ENCODE peak calls at places on chromosomes 11 and 22, in nine cellular contexts. One of them, this sample, is unnamed.

GRCh38 chr11:121521145-121522042 is 68.6 kb upstream of the SORL1-AS1 start:
- DNase-seq in tibial nerve: no peak
- DNase-seq in effector memory CD4-positive, alpha-beta T cell: no peak
- DNase-seq in HFF-Myc: no peak
- DNase-seq in BE2C: no peak
- DNase-seq in neuronal stem cell: no peak
- DNase-seq in mesendoderm: no peak
- DNase-seq in CD4-positive, CD25-positive, alpha-beta regulatory T cell: no peak
- DNase-seq in AG10803: no peak
- DNase-seq in this sample: no peak

GRCh38 chr22:20116951-20117645 is at the start of gene TRMT2A:
- DNase-seq in tibial nerve: peak; percentile 98
- DNase-seq in effector memory CD4-positive, alpha-beta T cell: peak; percentile 95
- DNase-seq in HFF-Myc: peak; percentile 91
- DNase-seq in BE2C: peak; percentile 98
- DNase-seq in neuronal stem cell: peak; percentile 99
- DNase-seq in mesendoderm: peak; percentile 99
- DNase-seq in CD4-positive, CD25-positive, alpha-beta regulatory T cell: peak; percentile 97
- DNase-seq in AG10803: peak; percentile 98
- DNase-seq in this sample: peak; percentile 99

GRCh38 chr11:22431074-22431473 is 92.9 kb downstream of the SLC17A6 start:
- DNase-seq in tibial nerve: no peak
- DNase-seq in effector memory CD4-positive, alpha-beta T cell: no peak
- DNase-seq in HFF-Myc: no peak
- DNase-seq in BE2C: no peak
- DNase-seq in neuronal stem cell: no peak
- DNase-seq in mesendoderm: no peak
- DNase-seq in CD4-positive, CD25-positive, alpha-beta regulatory T cell: no peak
- DNase-seq in AG10803: no peak
- DNase-seq in this sample: no peak

GRCh38 chr11:28627690-28628255 is 519.6 kb downstream of the METTL15 start:
- DNase-seq in tibial nerve: no peak
- DNase-seq in effector memory CD4-positive, alpha-beta T cell: no peak
- DNase-seq in HFF-Myc: no peak
- DNase-seq in BE2C: no peak
- DNase-seq in neuronal stem cell: peak; percentile 23
- DNase-seq in mesendoderm: peak; percentile 10
- DNase-seq in CD4-positive, CD25-positive, alpha-beta regulatory T cell: no peak
- DNase-seq in AG10803: no peak
- DNase-seq in this sample: no peak

GRCh38 chr11:25566298-25567200 is 765.4 kb upstream of the ANO3 start:
- DNase-seq in tibial nerve: peak; percentile 69
- DNase-seq in effector memory CD4-positive, alpha-beta T cell: no peak
- DNase-seq in HFF-Myc: no peak
- DNase-seq in BE2C: no peak
- DNase-seq in neuronal stem cell: no peak
- DNase-seq in mesendoderm: no peak
- DNase-seq in CD4-positive, CD25-positive, alpha-beta regulatory T cell: no peak
- DNase-seq in AG10803: no peak
- DNase-seq in this sample: peak; percentile 71

GRCh38 chr11:62732830-62733229 is 4.5 kb downstream of the TTC9C start:
- DNase-seq in tibial nerve: no peak
- DNase-seq in effector memory CD4-positive, alpha-beta T cell: no peak
- DNase-seq in HFF-Myc: no peak
- DNase-seq in BE2C: no peak
- DNase-seq in neuronal stem cell: no peak
- DNase-seq in mesendoderm: peak; percentile 52
- DNase-seq in CD4-positive, CD25-positive, alpha-beta regulatory T cell: peak; percentile 43
- DNase-seq in AG10803: peak; percentile 48
- DNase-seq in this sample: peak; percentile 57

GRCh38 chr11:465896-466538 is 15.9 kb downstream of the PTDSS2 start:
- DNase-seq in tibial nerve: no peak
- DNase-seq in effector memory CD4-positive, alpha-beta T cell: no peak
- DNase-seq in HFF-Myc: no peak
- DNase-seq in BE2C: no peak
- DNase-seq in neuronal stem cell: no peak
- DNase-seq in mesendoderm: peak; percentile 70
- DNase-seq in CD4-positive, CD25-positive, alpha-beta regulatory T cell: no peak
- DNase-seq in AG10803: no peak
- DNase-seq in this sample: no peak

GRCh38 chr11:100072131-100072530 is 615.0 kb upstream of the ARHGAP42 start:
- DNase-seq in tibial nerve: no peak
- DNase-seq in effector memory CD4-positive, alpha-beta T cell: no peak
- DNase-seq in HFF-Myc: no peak
- DNase-seq in BE2C: no peak
- DNase-seq in neuronal stem cell: no peak
- DNase-seq in mesendoderm: peak; percentile 36
- DNase-seq in CD4-positive, CD25-positive, alpha-beta regulatory T cell: no peak
- DNase-seq in AG10803: no peak
- DNase-seq in this sample: no peak

GRCh38 chr11:118953265-118953664 is 2.8 kb upstream of the UPK2 start:
- DNase-seq in tibial nerve: no peak
- DNase-seq in effector memory CD4-positive, alpha-beta T cell: no peak
- DNase-seq in HFF-Myc: no peak
- DNase-seq in BE2C: peak; percentile 73
- DNase-seq in neuronal stem cell: peak; percentile 82
- DNase-seq in mesendoderm: peak; percentile 90
- DNase-seq in CD4-positive, CD25-positive, alpha-beta regulatory T cell: no peak
- DNase-seq in AG10803: no peak
- DNase-seq in this sample: peak; percentile 31

GRCh38 chr11:78838417-78838816 is 263.8 kb upstream of the NARS2 start:
- DNase-seq in tibial nerve: no peak
- DNase-seq in effector memory CD4-positive, alpha-beta T cell: no peak
- DNase-seq in HFF-Myc: no peak
- DNase-seq in BE2C: no peak
- DNase-seq in neuronal stem cell: no peak
- DNase-seq in mesendoderm: peak; percentile 33
- DNase-seq in CD4-positive, CD25-positive, alpha-beta regulatory T cell: no peak
- DNase-seq in AG10803: no peak
- DNase-seq in this sample: no peak

GRCh38 chr11:64206457-64207246 is at the start of gene FERMT3:
- DNase-seq in tibial nerve: peak; percentile 31
- DNase-seq in effector memory CD4-positive, alpha-beta T cell: no peak
- DNase-seq in HFF-Myc: no peak
- DNase-seq in BE2C: no peak
- DNase-seq in neuronal stem cell: no peak
- DNase-seq in mesendoderm: no peak
- DNase-seq in CD4-positive, CD25-positive, alpha-beta regulatory T cell: peak; percentile 63
- DNase-seq in AG10803: no peak
- DNase-seq in this sample: no peak

GRCh38 chr11:64208796-64209562 is 2.5 kb downstream of the FERMT3 start:
- DNase-seq in tibial nerve: no peak
- DNase-seq in effector memory CD4-positive, alpha-beta T cell: no peak
- DNase-seq in HFF-Myc: no peak
- DNase-seq in BE2C: no peak
- DNase-seq in neuronal stem cell: no peak
- DNase-seq in mesendoderm: no peak
- DNase-seq in CD4-positive, CD25-positive, alpha-beta regulatory T cell: no peak
- DNase-seq in AG10803: no peak
- DNase-seq in this sample: no peak

GRCh38 chr11:64207247-64208085 is 945 bp downstream of the FERMT3 start:
- DNase-seq in tibial nerve: peak; percentile 36
- DNase-seq in effector memory CD4-positive, alpha-beta T cell: peak; percentile 46
- DNase-seq in HFF-Myc: peak; percentile 55
- DNase-seq in BE2C: peak; percentile 25
- DNase-seq in neuronal stem cell: no peak
- DNase-seq in mesendoderm: peak; percentile 77
- DNase-seq in CD4-positive, CD25-positive, alpha-beta regulatory T cell: peak; percentile 74
- DNase-seq in AG10803: peak; percentile 77
- DNase-seq in this sample: peak; percentile 79

GRCh38 chr11:64209563-64209843 is 3.0 kb downstream of the FERMT3 start:
- DNase-seq in tibial nerve: no peak
- DNase-seq in effector memory CD4-positive, alpha-beta T cell: no peak
- DNase-seq in HFF-Myc: no peak
- DNase-seq in BE2C: no peak
- DNase-seq in neuronal stem cell: no peak
- DNase-seq in mesendoderm: no peak
- DNase-seq in CD4-positive, CD25-positive, alpha-beta regulatory T cell: no peak
- DNase-seq in AG10803: no peak
- DNase-seq in this sample: no peak

DNA sequence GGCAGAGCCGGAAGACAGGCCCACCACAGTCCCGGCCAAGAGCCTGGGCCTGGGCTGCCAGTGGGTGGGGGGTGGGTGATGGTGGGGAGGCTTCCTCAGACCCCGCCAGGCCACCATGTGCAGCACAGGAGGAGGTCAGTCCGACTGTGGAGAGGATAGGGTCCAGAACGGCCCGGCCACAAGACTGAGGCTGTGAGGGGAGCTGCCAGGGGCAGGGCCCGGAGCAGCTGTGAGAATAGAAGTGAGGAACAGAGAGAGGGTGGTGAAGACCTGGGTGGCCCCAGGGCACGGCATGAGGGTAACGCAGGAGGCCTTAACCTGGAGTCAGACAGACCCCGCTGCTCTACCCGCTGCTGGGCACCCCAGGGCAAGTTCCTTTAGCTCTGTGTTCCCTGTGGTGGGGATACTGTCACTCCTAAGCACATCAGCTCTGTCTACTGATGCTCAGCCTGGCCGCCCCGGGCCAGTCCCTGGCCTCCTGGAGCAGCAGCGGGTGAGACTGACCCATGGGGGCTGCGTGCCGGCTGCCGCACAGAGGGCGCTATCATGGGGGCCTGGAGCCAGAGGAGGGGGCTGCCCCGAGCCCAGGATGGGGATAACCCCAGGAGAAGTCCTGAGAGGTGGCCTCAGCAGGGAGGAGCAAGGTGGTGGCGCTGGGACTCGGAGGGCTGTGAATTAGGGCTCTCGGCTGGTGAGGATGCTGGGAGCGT is 1.7 kb downstream of the FERMT3 start:
- DNase-seq in tibial nerve: no peak
- DNase-seq in effector memory CD4-positive, alpha-beta T cell: no peak
- DNase-seq in HFF-Myc: no peak
- DNase-seq in BE2C: no peak
- DNase-seq in neuronal stem cell: no peak
- DNase-seq in mesendoderm: no peak
- DNase-seq in CD4-positive, CD25-positive, alpha-beta regulatory T cell: no peak
- DNase-seq in AG10803: no peak
- DNase-seq in this sample: no peak
- H3K4me3 ChIP-seq in tibial nerve: peak overlapping the region; percentile 13
- H3K4me3 ChIP-seq in effector memory CD4-positive, alpha-beta T cell: peak overlapping the region; percentile 84
- H3K4me3 ChIP-seq in HFF-Myc: no peak overlapping the region
- H3K4me3 ChIP-seq in BE2C: no peak overlapping the region
- H3K4me3 ChIP-seq in neuronal stem cell: no peak overlapping the region
- H3K4me3 ChIP-seq in mesendoderm: no peak overlapping the region
- H3K4me3 ChIP-seq in CD4-positive, CD25-positive, alpha-beta regulatory T cell: peak overlapping the region; percentile 84
- H3K4me3 ChIP-seq in AG10803: no peak overlapping the region
- H3K4me3 ChIP-seq in this sample: no peak overlapping the region

GRCh38 chr11:88178211-88178610 is 3.0 kb upstream of the RAB38 start:
- DNase-seq in tibial nerve: no peak
- DNase-seq in effector memory CD4-positive, alpha-beta T cell: no peak
- DNase-seq in HFF-Myc: no peak
- DNase-seq in BE2C: no peak
- DNase-seq in neuronal stem cell: no peak
- DNase-seq in mesendoderm: no peak
- DNase-seq in CD4-positive, CD25-positive, alpha-beta regulatory T cell: no peak
- DNase-seq in AG10803: peak; percentile 34
- DNase-seq in this sample: peak; percentile 46

GRCh38 chr11:88175707-88176066 is 444 bp upstream of the RAB38 start:
- DNase-seq in tibial nerve: no peak
- DNase-seq in effector memory CD4-positive, alpha-beta T cell: no peak
- DNase-seq in HFF-Myc: no peak
- DNase-seq in BE2C: no peak
- DNase-seq in neuronal stem cell: no peak
- DNase-seq in mesendoderm: peak; percentile 72
- DNase-seq in CD4-positive, CD25-positive, alpha-beta regulatory T cell: no peak
- DNase-seq in AG10803: peak; percentile 12
- DNase-seq in this sample: no peak

GRCh38 chr11:88174627-88175003 is 628 bp downstream of the RAB38 start:
- DNase-seq in tibial nerve: peak; percentile 31
- DNase-seq in effector memory CD4-positive, alpha-beta T cell: no peak
- DNase-seq in HFF-Myc: peak; percentile 29
- DNase-seq in BE2C: peak; percentile 62
- DNase-seq in neuronal stem cell: peak; percentile 29
- DNase-seq in mesendoderm: peak; percentile 51
- DNase-seq in CD4-positive, CD25-positive, alpha-beta regulatory T cell: no peak
- DNase-seq in AG10803: peak; percentile 74
- DNase-seq in this sample: peak; percentile 93

GRCh38 chr11:88171982-88172381 is 3.3 kb downstream of the RAB38 start:
- DNase-seq in tibial nerve: no peak
- DNase-seq in effector memory CD4-positive, alpha-beta T cell: no peak
- DNase-seq in HFF-Myc: no peak
- DNase-seq in BE2C: no peak
- DNase-seq in neuronal stem cell: no peak
- DNase-seq in mesendoderm: no peak
- DNase-seq in CD4-positive, CD25-positive, alpha-beta regulatory T cell: no peak
- DNase-seq in AG10803: no peak
- DNase-seq in this sample: no peak

GRCh38 chr11:88175004-88175706 is at the start of gene RAB38:
- DNase-seq in tibial nerve: no peak
- DNase-seq in effector memory CD4-positive, alpha-beta T cell: no peak
- DNase-seq in HFF-Myc: no peak
- DNase-seq in BE2C: peak; percentile 44
- DNase-seq in neuronal stem cell: peak; percentile 41
- DNase-seq in mesendoderm: peak; percentile 74
- DNase-seq in CD4-positive, CD25-positive, alpha-beta regulatory T cell: no peak
- DNase-seq in AG10803: no peak
- DNase-seq in this sample: no peak
- H3K4me3 ChIP-seq in tibial nerve: peak within 1 kb of the TSS; percentile 47
- H3K4me3 ChIP-seq in effector memory CD4-positive, alpha-beta T cell: peak within 1 kb of the TSS; percentile 54
- H3K4me3 ChIP-seq in HFF-Myc: peak within 1 kb of the TSS; percentile 61
- H3K4me3 ChIP-seq in BE2C: peak within 1 kb of the TSS; percentile 59
- H3K4me3 ChIP-seq in neuronal stem cell: peak within 1 kb of the TSS; percentile 84
- H3K4me3 ChIP-seq in mesendoderm: peak within 1 kb of the TSS; percentile 11
- H3K4me3 ChIP-seq in CD4-positive, CD25-positive, alpha-beta regulatory T cell: peak within 1 kb of the TSS; percentile 52
- H3K4me3 ChIP-seq in AG10803: peak within 1 kb of the TSS; percentile 62
- H3K4me3 ChIP-seq in this sample: peak within 1 kb of the TSS; percentile 45

DNA sequence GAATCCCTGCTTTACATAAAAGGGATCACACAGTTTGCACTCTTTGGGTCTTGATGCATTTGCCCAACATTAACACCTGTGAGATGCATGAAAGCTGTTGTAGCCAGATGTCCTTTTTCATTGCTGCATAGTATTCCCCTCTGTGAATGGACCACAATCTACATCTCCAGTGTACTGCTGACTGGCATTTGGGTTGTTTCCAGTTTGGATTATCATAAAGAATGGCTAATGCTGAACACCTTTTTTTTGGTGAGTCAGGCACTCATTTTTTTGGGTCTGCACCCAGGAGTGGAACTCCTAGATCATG is 58.3 kb downstream of the PHF21B start:
- DNase-seq in tibial nerve: no peak
- DNase-seq in effector memory CD4-positive, alpha-beta T cell: no peak
- DNase-seq in HFF-Myc: no peak
- DNase-seq in BE2C: no peak
- DNase-seq in neuronal stem cell: no peak
- DNase-seq in mesendoderm: no peak
- DNase-seq in CD4-positive, CD25-positive, alpha-beta regulatory T cell: no peak
- DNase-seq in AG10803: no peak
- DNase-seq in this sample: no peak
- H3K4me3 ChIP-seq in tibial nerve: no peak overlapping the region
- H3K4me3 ChIP-seq in effector memory CD4-positive, alpha-beta T cell: no peak overlapping the region
- H3K4me3 ChIP-seq in HFF-Myc: no peak overlapping the region
- H3K4me3 ChIP-seq in BE2C: no peak overlapping the region
- H3K4me3 ChIP-seq in neuronal stem cell: no peak overlapping the region
- H3K4me3 ChIP-seq in mesendoderm: no peak overlapping the region
- H3K4me3 ChIP-seq in CD4-positive, CD25-positive, alpha-beta regulatory T cell: no peak overlapping the region
- H3K4me3 ChIP-seq in AG10803: no peak overlapping the region
- H3K4me3 ChIP-seq in this sample: no peak overlapping the region

DNA sequence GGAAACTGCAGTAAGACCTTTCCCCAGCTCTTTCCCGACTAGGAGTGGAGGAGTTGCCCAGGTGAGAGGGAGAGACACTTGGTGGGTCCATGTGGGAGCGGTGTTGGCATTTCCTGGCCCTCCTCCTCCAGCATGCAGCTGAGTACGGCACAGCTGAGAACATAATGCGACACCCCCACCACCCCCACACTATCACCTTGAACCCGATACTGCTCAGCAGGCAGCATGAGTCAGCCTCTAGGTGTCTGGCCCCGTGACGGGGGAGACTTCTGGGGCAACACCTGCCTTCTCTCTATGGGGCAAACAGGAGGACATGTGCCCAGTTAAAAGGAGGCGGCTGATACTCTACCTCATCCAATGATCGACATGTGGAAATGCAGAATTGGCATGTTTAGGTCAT is 64.5 kb downstream of the PKNOX2 start:
- DNase-seq in tibial nerve: no peak
- DNase-seq in effector memory CD4-positive, alpha-beta T cell: no peak
- DNase-seq in HFF-Myc: no peak
- DNase-seq in BE2C: no peak
- DNase-seq in neuronal stem cell: no peak
- DNase-seq in mesendoderm: peak; percentile 47
- DNase-seq in CD4-positive, CD25-positive, alpha-beta regulatory T cell: no peak
- DNase-seq in AG10803: no peak
- DNase-seq in this sample: no peak
- H3K4me3 ChIP-seq in tibial nerve: no peak overlapping the region
- H3K4me3 ChIP-seq in effector memory CD4-positive, alpha-beta T cell: no peak overlapping the region
- H3K4me3 ChIP-seq in HFF-Myc: no peak overlapping the region
- H3K4me3 ChIP-seq in BE2C: no peak overlapping the region
- H3K4me3 ChIP-seq in neuronal stem cell: peak overlapping the region; percentile 11
- H3K4me3 ChIP-seq in mesendoderm: no peak overlapping the region
- H3K4me3 ChIP-seq in CD4-positive, CD25-positive, alpha-beta regulatory T cell: no peak overlapping the region
- H3K4me3 ChIP-seq in AG10803: no peak overlapping the region
- H3K4me3 ChIP-seq in this sample: no peak overlapping the region

This sample was measured in cardiac fibroblast.